ENCODE peak calls at places on chromosomes 7 and 10, in ten cellular contexts. E is hepatocyte, K is HCT116, I is MM.1S, T is GM23338, R is GM23248, B is OCI-LY7, N is PC-9, C is PC-3, W is SK-N-SH. M is an unnamed sample. For H3K9me2, the result is how much of the 10 kb centered on the place peaks cover.

GRCh38 chr7:102273749-102274712 is 12.6 kb upstream of the SH2B2 start:
- DNase-seq in E (peak), K (peak), I (no peak), T (no peak), R (peak), B (peak), N (peak), C (peak), W (no peak), M (peak)

GRCh38 chr7:1975581-1975980 is 257.2 kb downstream of the MAD1L1 start:
- DNase-seq in E (no peak), K (no peak), I (no peak), T (no peak), R (no peak), B (no peak), N (no peak), C (no peak), W (no peak), M (no peak)

GRCh38 chr7:2936891-2937580 is 92.9 kb upstream of the GNA12 start:
- DNase-seq in E (no peak), K (no peak), I (no peak), T (no peak), R (no peak), B (no peak), N (no peak), C (no peak), W (no peak), M (no peak)

GRCh38 chr7:139776486-139777303 is 1.1 kb downstream of the HIPK2 start:
- DNase-seq in E (peak), K (no peak), I (peak), T (peak), R (peak), B (peak), N (peak), C (peak), W (peak), M (peak)

GRCh38 chr10:28532223-28532508 is 752 bp upstream of the WAC start:
- DNase-seq in E (no peak), K (no peak), I (no peak), T (peak), R (peak), B (no peak), N (no peak), C (peak), W (no peak), M (peak)

GRCh38 chr7:100629117-100629711 is 12.1 kb downstream of the TFR2 start:
- DNase-seq in E (no peak), K (peak), I (peak), T (peak), R (peak), B (peak), N (peak), C (peak), W (peak), M (peak)

GRCh38 chr10:124636271-124636993 is 107.7 kb downstream of the FAM53B start:
- DNase-seq in E (no peak), K (no peak), I (no peak), T (no peak), R (no peak), B (peak), N (no peak), C (no peak), W (no peak), M (no peak)

GRCh38 chr7:23672033-23672432 is 8.0 kb upstream of the FAM221A start:
- DNase-seq in E (no peak), K (no peak), I (no peak), T (no peak), R (no peak), B (no peak), N (no peak), C (no peak), W (no peak), M (no peak)

GRCh38 chr7:54841772-54842707 is 83.0 kb upstream of the SEC61G start:
- DNase-seq in E (no peak), K (peak), I (no peak), T (peak), R (peak), B (peak), N (peak), C (peak), W (no peak), M (peak)

GRCh38 chr7:50821457-50821977 is 38.8 kb upstream of the GRB10 start:
- DNase-seq in E (peak), K (no peak), I (no peak), T (no peak), R (peak), B (no peak), N (peak), C (peak), W (no peak), M (no peak)

GRCh38 chr7:131934452-131934851 is 378.0 kb upstream of the PODXL start:
- DNase-seq in E (peak), K (no peak), I (no peak), T (no peak), R (no peak), B (no peak), N (no peak), C (no peak), W (no peak), M (no peak)

GRCh38 chr7:74372511-74373111 is 81.1 kb upstream of the GTF2IRD1 start:
- DNase-seq in E (peak), K (no peak), I (no peak), T (peak), R (no peak), B (no peak), N (no peak), C (no peak), W (no peak), M (no peak)

GRCh38 chr10:21517134-21517982 is 8.1 kb downstream of the SKIDA1 start:
- DNase-seq in E (peak), K (no peak), I (peak), T (peak), R (peak), B (peak), N (peak), C (peak), W (peak), M (peak)

GRCh38 chr10:120465138-120465537 is 8.1 kb downstream of the PLPP4 start:
- DNase-seq in E (no peak), K (no peak), I (no peak), T (no peak), R (no peak), B (no peak), N (no peak), C (no peak), W (no peak), M (no peak)

GRCh38 chr10:28393956-28394568 is 91.2 kb upstream of the MPP7 start:
- DNase-seq in E (peak), K (peak), I (peak), T (peak), R (peak), B (peak), N (peak), C (peak), W (peak), M (peak)

GRCh38 chr7:102318482-102318971 is 31.9 kb downstream of the SH2B2 start:
- DNase-seq in E (no peak), K (peak), I (no peak), T (no peak), R (peak), B (no peak), N (peak), C (peak), W (peak), M (no peak)

GRCh38 chr7:111159426-111159825 is 68.5 kb downstream of the LRRN3 start:
- DNase-seq in E (no peak), K (no peak), I (no peak), T (no peak), R (peak), B (no peak), N (no peak), C (peak), W (no peak), M (no peak)

GRCh38 chr10:48458662-48459048 is 146.2 kb downstream of the ARHGAP22 start:
- DNase-seq in E (no peak), K (no peak), I (no peak), T (no peak), R (no peak), B (no peak), N (no peak), C (no peak), W (no peak), M (no peak)

GRCh38 chr7:18064242-18064838 is 36.7 kb upstream of the PRPS1L1 start:
- DNase-seq in E (peak), K (no peak), I (peak), T (peak), R (peak), B (peak), N (no peak), C (peak), W (peak), M (peak)

GRCh38 chr7:36391436-36392198 is 2.0 kb downstream of the ANLN start:
- DNase-seq in E (no peak), K (no peak), I (peak), T (no peak), R (no peak), B (peak), N (peak), C (peak), W (no peak), M (peak)

GRCh38 chr7:134836447-134836846 is 57.0 kb downstream of the CALD1 start:
- DNase-seq in E (no peak), K (no peak), I (peak), T (no peak), R (no peak), B (no peak), N (no peak), C (no peak), W (no peak), M (no peak)

GRCh38 chr7:123749537-123749857 is 694 bp upstream of the WASL start:
- DNase-seq in E (peak), K (peak), I (no peak), T (no peak), R (peak), B (peak), N (no peak), C (peak), W (no peak), M (no peak)

GRCh38 chr10:50594012-50594411 is 29.7 kb downstream of the SGMS1 start:
- DNase-seq in E (peak), K (no peak), I (no peak), T (no peak), R (peak), B (no peak), N (no peak), C (peak), W (peak), M (no peak)

GRCh38 chr7:130913721-130914588 is 179.9 kb upstream of the KLF14 start:
- DNase-seq in E (no peak), K (no peak), I (peak), T (no peak), R (peak), B (no peak), N (no peak), C (no peak), W (no peak), M (peak)

GRCh38 chr10:58608356-58608755 is 95.7 kb downstream of the BICC1 start:
- DNase-seq in E (no peak), K (no peak), I (no peak), T (no peak), R (peak), B (no peak), N (no peak), C (no peak), W (no peak), M (no peak)

GRCh38 chr10:21135396-21135973 is 238.4 kb upstream of the NEBL start:
- DNase-seq in E (no peak), K (no peak), I (no peak), T (no peak), R (no peak), B (no peak), N (no peak), C (peak), W (no peak), M (no peak)

GRCh38 chr7:27143022-27143949 is at the start of gene HOXA5:
- DNase-seq in E (no peak), K (no peak), I (no peak), T (peak), R (no peak), B (peak), N (no peak), C (no peak), W (peak), M (no peak)

GRCh38 chr10:49173848-49174247 is 14.3 kb downstream of the TMEM273 start:
- DNase-seq in E (no peak), K (no peak), I (no peak), T (no peak), R (no peak), B (no peak), N (no peak), C (no peak), W (no peak), M (no peak)

GRCh38 chr7:152865461-152865860 is 105.9 kb downstream of the ACTR3B start:
- DNase-seq in E (no peak), K (no peak), I (no peak), T (no peak), R (no peak), B (no peak), N (no peak), C (no peak), W (no peak), M (no peak)

GRCh38 chr7:86784765-86785164 is 141.1 kb downstream of the GRM3 start:
- DNase-seq in E (no peak), K (no peak), I (no peak), T (no peak), R (no peak), B (no peak), N (no peak), C (no peak), W (no peak), M (no peak)

GRCh38 chr10:68560201-68560915 is at the start of gene TET1:
- DNase-seq in E (peak), K (peak), I (peak), T (peak), R (peak), B (peak), N (peak), C (peak), W (peak), M (peak)

GRCh38 chr10:46291817-46292572 is 5.2 kb downstream of the ANTXRL start:
- DNase-seq in E (no peak), K (no peak), I (no peak), T (no peak), R (peak), B (no peak), N (no peak), C (no peak), W (no peak), M (no peak)
- H3K9me2 ChIP-seq in E (under half), K (under half), I (under half), T (under half), R (under half), B (under half), N (under half), C (under half), W (under half), M (under half)

GRCh38 chr7:157337316-157338149 is 729 bp downstream of the DNAJB6 start:
- DNase-seq in E (peak), K (no peak), I (peak), T (no peak), R (peak), B (peak), N (peak), C (peak), W (peak), M (peak)
- H3K9me2 ChIP-seq in E (under half), K (under half), I (under half), T (under half), R (under half), B (under half), N (under half), C (under half), W (under half), M (under half)

GRCh38 chr7:45461014-45461413 is 113.2 kb upstream of the ADCY1 start:
- DNase-seq in E (no peak), K (no peak), I (no peak), T (no peak), R (no peak), B (no peak), N (no peak), C (no peak), W (no peak), M (no peak)
- H3K9me2 ChIP-seq in E (under half), K (under half), I (under half), T (under half), R (under half), B (under half), N (under half), C (under half), W (under half), M (under half)

GRCh38 chr10:101132636-101133473 is 1.8 kb downstream of the TLX1 start:
- DNase-seq in E (no peak), K (no peak), I (no peak), T (no peak), R (no peak), B (no peak), N (no peak), C (no peak), W (peak), M (no peak)
- H3K9me2 ChIP-seq in E (under half), K (under half), I (under half), T (under half), R (under half), B (under half), N (under half), C (under half), W (under half), M (under half)

M was measured in Karpas-422.